ENCODE peak calls at places on chromosomes 3 and 15, in five cellular contexts. D, L, C, S and T are unnamed samples.

GRCh38 chr3:111874177-111874820 is 15.2 kb downstream of the PHLDB2 start:
- DNase-seq in S (no peak), C (peak), L (no peak), D (peak), T (no peak)

GRCh38 chr3:133547432-133548041 is 25.9 kb upstream of the CDV3 start:
- DNase-seq in S (peak), D (peak), C (peak), L (peak), T (no peak)

GRCh38 chr15:60933914-60934885 is 294.9 kb downstream of the RORA start:
- DNase-seq in D (no peak), L (peak), C (no peak), S (no peak), T (no peak)

GRCh38 chr3:171101982-171102610 is 75.6 kb upstream of the SLC2A2 start:
- DNase-seq in S (no peak), L (no peak), D (peak), C (no peak), T (no peak)

GRCh38 chr3:116445291-116445841 is at the start of gene LSAMP:
- DNase-seq in C (no peak), L (peak), D (no peak), S (no peak), T (peak)

GRCh38 chr3:72379500-72380187 is 468.6 kb downstream of the SHQ1 start:
- DNase-seq in L (no peak), C (no peak), S (no peak), D (peak), T (no peak)

GRCh38 chr3:56919137-56919796 is 117.5 kb upstream of the ARHGEF3 start:
- DNase-seq in L (no peak), D (no peak), S (no peak), C (no peak), T (no peak)

GRCh38 chr15:100920516-100921135 is 1.5 kb downstream of the LRRK1 start:
- DNase-seq in C (no peak), D (no peak), S (no peak), L (peak), T (no peak)

GRCh38 chr3:16890605-16891333 is 6.0 kb downstream of the PLCL2 start:
- DNase-seq in S (no peak), L (peak), C (no peak), D (no peak), T (no peak)

GRCh38 chr3:52299815-52300611 is 12.4 kb downstream of the GLYCTK start:
- DNase-seq in C (peak), L (peak), D (peak), S (no peak), T (no peak)

GRCh38 chr3:178072391-178072790 is 463.8 kb upstream of the KCNMB2 start:
- DNase-seq in D (no peak), L (no peak), C (no peak), S (no peak), T (no peak)

GRCh38 chr3:155995525-155996370 is 124.6 kb upstream of the KCNAB1 start:
- DNase-seq in C (no peak), D (peak), L (peak), S (no peak), T (peak)

GRCh38 chr3:13866406-13866965 is 13.4 kb downstream of the WNT7A start:
- DNase-seq in S (no peak), L (no peak), D (no peak), C (no peak), T (no peak)

GRCh38 chr3:56005196-56005805 is 463.0 kb downstream of the ERC2 start:
- DNase-seq in D (no peak), L (no peak), S (no peak), C (no peak), T (no peak)

GRCh38 chr3:86990734-86991481 is at the start of gene VGLL3:
- DNase-seq in L (peak), S (peak), D (peak), C (peak), T (no peak)

GRCh38 chr3:119418641-119419040 is 44.8 kb downstream of the TMEM39A start:
- DNase-seq in S (no peak), C (no peak), L (no peak), D (peak), T (no peak)

GRCh38 chr3:13141991-13142412 is 68.8 kb upstream of the IQSEC1 start:
- DNase-seq in C (peak), S (no peak), L (peak), D (peak), T (no peak)